ENCODE peak calls at places on chromosomes 12 and 14, in nine cellular contexts. F is lung, M is B cell, R is GM23338, U is mesothelial cell of epicardium, A is fibroblast of lung, J is ovary, T is left ventricle myocardium inferior, H is PC-3. V is an unnamed sample.

GRCh38 chr14:105173901-105174894 is 5.6 kb upstream of the JAG2 start:
- DNase-seq in F (no peak), M (peak), R (no peak), U (no peak), A (no peak), J (no peak), T (no peak), H (no peak), V (no peak)

GRCh38 chr12:121992059-121992879 is 29.4 kb upstream of the BCL7A start:
- DNase-seq in F (peak), M (peak), R (no peak), U (no peak), A (peak), J (no peak), T (no peak), H (peak), V (no peak)

GRCh38 chr14:54683882-54684794 is 117.2 kb downstream of the SAMD4A start:
- DNase-seq in F (no peak), M (no peak), R (peak), U (no peak), A (peak), J (peak), T (peak), H (peak), V (no peak)

GRCh38 chr12:111685322-111685810 is 390 bp downstream of the BRAP start:
- DNase-seq in F (no peak), M (no peak), R (no peak), U (no peak), A (peak), J (no peak), T (no peak), H (peak), V (no peak)

GRCh38 chr12:52285851-52286530 is 5.3 kb downstream of the KRT81 start:
- DNase-seq in F (no peak), M (no peak), R (no peak), U (no peak), A (no peak), J (no peak), T (no peak), H (peak), V (no peak)

GRCh38 chr12:51864701-51865469 is 16.4 kb upstream of the FIGNL2 start:
- DNase-seq in F (no peak), M (no peak), R (peak), U (no peak), A (no peak), J (no peak), T (no peak), H (no peak), V (no peak)

GRCh38 chr12:45907955-45908354 is 82.4 kb downstream of the SCAF11 start:
- DNase-seq in F (no peak), M (peak), R (no peak), U (no peak), A (no peak), J (no peak), T (no peak), H (no peak), V (no peak)

GRCh38 chr14:32354716-32355115 is 25.6 kb downstream of the AKAP6 start:
- DNase-seq in F (no peak), M (no peak), R (peak), U (no peak), A (no peak), J (no peak), T (peak), H (no peak), V (peak)

GRCh38 chr12:836952-837351 is 84.6 kb downstream of the WNK1 start:
- DNase-seq in F (no peak), M (no peak), R (no peak), U (no peak), A (no peak), J (no peak), T (no peak), H (no peak), V (no peak)

GRCh38 chr12:68198490-68199086 is 27.0 kb downstream of the IL26 start:
- DNase-seq in F (no peak), M (no peak), R (no peak), U (no peak), A (no peak), J (no peak), T (no peak), H (no peak), V (no peak)

GRCh38 chr14:35814371-35815005 is 5.4 kb upstream of the RALGAPA1 start:
- DNase-seq in F (peak), M (peak), R (peak), U (no peak), A (peak), J (no peak), T (no peak), H (peak), V (peak)

GRCh38 chr12:39798429-39798828 is 178.8 kb upstream of the ABCD2 start:
- DNase-seq in F (no peak), M (no peak), R (no peak), U (no peak), A (no peak), J (no peak), T (no peak), H (no peak), V (no peak)

GRCh38 chr14:100466111-100466856 is 120.9 kb downstream of the BEGAIN start:
- DNase-seq in F (no peak), M (no peak), R (peak), U (no peak), A (no peak), J (no peak), T (no peak), H (no peak), V (no peak)

GRCh38 chr12:120019942-120020341 is 30.9 kb downstream of the BICDL1 start:
- DNase-seq in F (no peak), M (no peak), R (no peak), U (no peak), A (no peak), J (no peak), T (no peak), H (no peak), V (no peak)

GRCh38 chr14:49989980-49990379 is 97.1 kb downstream of the ARF6 start:
- DNase-seq in F (no peak), M (no peak), R (no peak), U (no peak), A (no peak), J (no peak), T (no peak), H (no peak), V (no peak)

GRCh38 chr12:132812631-132813305 is 15.9 kb downstream of the GOLGA3 start:
- DNase-seq in F (no peak), M (no peak), R (no peak), U (no peak), A (peak), J (no peak), T (no peak), H (peak), V (no peak)

GRCh38 chr14:100871234-100872186 is 32.0 kb downstream of the RTL1 start:
- DNase-seq in F (no peak), M (no peak), R (no peak), U (no peak), A (peak), J (peak), T (peak), H (no peak), V (no peak)

GRCh38 chr14:24414077-24414476 is 15.3 kb downstream of the NYNRIN start:
- DNase-seq in F (no peak), M (no peak), R (no peak), U (no peak), A (no peak), J (no peak), T (no peak), H (no peak), V (no peak)

GRCh38 chr12:131087302-131087818 is 133.7 kb downstream of the ADGRD1 start:
- DNase-seq in F (no peak), M (no peak), R (no peak), U (peak), A (no peak), J (peak), T (no peak), H (no peak), V (no peak)

GRCh38 chr14:68791078-68791983 is 1.5 kb downstream of the ZFP36L1 start:
- DNase-seq in F (no peak), M (no peak), R (peak), U (no peak), A (peak), J (peak), T (no peak), H (peak), V (peak)

GRCh38 chr14:54347044-54347443 is 49.8 kb upstream of the CDKN3 start:
- DNase-seq in F (peak), M (no peak), R (peak), U (no peak), A (no peak), J (no peak), T (no peak), H (no peak), V (no peak)

GRCh38 chr14:92666251-92666650 is 82.2 kb downstream of the LGMN start:
- DNase-seq in F (no peak), M (no peak), R (no peak), U (no peak), A (no peak), J (no peak), T (no peak), H (no peak), V (no peak)

GRCh38 chr14:50971122-50971781 is 27.0 kb upstream of the PYGL start:
- DNase-seq in F (no peak), M (no peak), R (no peak), U (no peak), A (no peak), J (no peak), T (no peak), H (no peak), V (no peak)

GRCh38 chr12:110965574-110965973 is 45.2 kb upstream of the MYL2 start:
- DNase-seq in F (no peak), M (no peak), R (peak), U (no peak), A (no peak), J (no peak), T (no peak), H (no peak), V (no peak)

GRCh38 chr14:24368562-24369252 is 723 bp downstream of the NFATC4 start:
- DNase-seq in F (no peak), M (peak), R (peak), U (peak), A (peak), J (peak), T (peak), H (no peak), V (peak)

GRCh38 chr12:17062296-17063061 is 456.5 kb upstream of the LMO3 start:
- DNase-seq in F (no peak), M (no peak), R (no peak), U (no peak), A (no peak), J (no peak), T (no peak), H (peak), V (no peak)

GRCh38 chr12:7905071-7905470 is 30.9 kb downstream of the SLC2A3 start:
- DNase-seq in F (no peak), M (no peak), R (no peak), U (no peak), A (peak), J (no peak), T (no peak), H (peak), V (no peak)

GRCh38 chr14:101600336-101600890 is 39.1 kb downstream of the DIO3 start:
- DNase-seq in F (no peak), M (no peak), R (no peak), U (no peak), A (no peak), J (no peak), T (no peak), H (no peak), V (no peak)

GRCh38 chr14:75084513-75084912 is 15.1 kb downstream of the ZC2HC1C start:
- DNase-seq in F (no peak), M (no peak), R (no peak), U (no peak), A (no peak), J (no peak), T (no peak), H (peak), V (no peak)

GRCh38 chr12:106903241-106903950 is 52.3 kb upstream of the TMEM263 start:
- DNase-seq in F (peak), M (peak), R (peak), U (peak), A (peak), J (peak), T (peak), H (peak), V (peak)

GRCh38 chr14:75010472-75010871 is 7.8 kb downstream of the EIF2B2 start:
- DNase-seq in F (no peak), M (no peak), R (no peak), U (no peak), A (peak), J (no peak), T (no peak), H (no peak), V (no peak)

GRCh38 chr14:50040401-50040775 is 76.0 kb downstream of the VCPKMT start:
- DNase-seq in F (no peak), M (peak), R (no peak), U (no peak), A (peak), J (no peak), T (no peak), H (peak), V (no peak)

GRCh38 chr14:104604461-104605449 is at the start of gene TMEM179:
- DNase-seq in F (no peak), M (no peak), R (peak), U (peak), A (no peak), J (peak), T (no peak), H (peak), V (no peak)

GRCh38 chr14:22422238-22422637 is 166.8 kb downstream of the DAD1 start:
- DNase-seq in F (no peak), M (peak), R (no peak), U (no peak), A (no peak), J (no peak), T (no peak), H (no peak), V (no peak)

GRCh38 chr12:58901664-58902063 is 18.6 kb downstream of the LRIG3 start:
- DNase-seq in F (no peak), M (no peak), R (no peak), U (no peak), A (no peak), J (no peak), T (no peak), H (no peak), V (no peak)

GRCh38 chr12:113724703-113725556 is 241.2 kb downstream of the RBM19 start:
- DNase-seq in F (no peak), M (no peak), R (no peak), U (no peak), A (no peak), J (no peak), T (no peak), H (no peak), V (no peak)

GRCh38 chr12:3261782-3262359 is 184.7 kb downstream of the TSPAN9 start:
- DNase-seq in F (no peak), M (no peak), R (no peak), U (no peak), A (peak), J (no peak), T (no peak), H (no peak), V (no peak)

GRCh38 chr14:33259764-33260163 is 321.1 kb downstream of the NPAS3 start:
- DNase-seq in F (no peak), M (no peak), R (no peak), U (no peak), A (no peak), J (no peak), T (no peak), H (peak), V (no peak)

GRCh38 chr12:72282721-72283120 is 10.6 kb downstream of the TRHDE start:
- DNase-seq in F (no peak), M (no peak), R (peak), U (no peak), A (peak), J (no peak), T (no peak), H (peak), V (no peak)
- TF ChIP-seq CTCF in F (no peak), M (no peak), R (peak), U (no peak), A (peak), J (no peak), T (peak), H (peak), V (no peak)

GRCh38 chr14:103121846-103122577 is 1.2 kb upstream of the TNFAIP2 start:
- DNase-seq in F (peak), M (peak), R (peak), U (peak), A (peak), J (peak), T (peak), H (peak), V (peak)

GRCh38 chr14:103123634-103124500 is 606 bp downstream of the TNFAIP2 start:
- DNase-seq in F (peak), M (no peak), R (peak), U (peak), A (no peak), J (peak), T (peak), H (peak), V (peak)

GRCh38 chr14:103121161-103121845 is 2.0 kb upstream of the TNFAIP2 start:
- DNase-seq in F (peak), M (no peak), R (no peak), U (no peak), A (peak), J (no peak), T (peak), H (no peak), V (peak)

GRCh38 chr14:103123128-103123633 is at the start of gene TNFAIP2:
- DNase-seq in F (peak), M (peak), R (peak), U (no peak), A (no peak), J (no peak), T (peak), H (no peak), V (peak)

DNA sequence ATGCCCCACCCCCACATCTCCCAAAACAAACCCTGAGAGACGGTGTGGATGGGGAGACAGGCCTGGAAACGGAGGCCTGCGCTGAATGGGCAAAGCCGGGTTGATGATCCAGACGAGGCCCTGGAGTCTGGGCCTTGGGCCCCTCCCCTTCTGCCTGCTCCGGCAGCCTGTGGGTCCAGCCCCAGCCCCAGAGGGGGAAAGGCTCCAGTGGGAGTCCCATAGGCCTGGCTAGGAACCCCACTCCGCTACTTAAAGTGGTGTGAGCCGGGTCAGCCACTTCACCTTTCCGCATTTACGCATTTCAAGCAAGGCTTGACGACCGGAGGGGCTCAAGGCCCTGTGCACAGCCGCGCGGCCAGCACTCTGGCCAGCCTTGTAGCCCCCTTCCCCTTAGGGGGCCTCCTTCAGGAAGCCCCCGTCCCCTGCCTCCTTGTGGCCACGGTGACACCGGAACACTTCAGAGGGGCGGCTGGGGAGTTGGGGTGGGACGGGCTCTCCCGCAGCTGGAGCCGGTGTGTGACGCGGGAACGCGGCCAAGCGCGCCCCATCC is 608 bp upstream of the TNFAIP2 start:
- DNase-seq in F (no peak), M (no peak), R (no peak), U (no peak), A (no peak), J (no peak), T (peak), H (no peak), V (no peak)
- TF ChIP-seq CTCF in F (no peak), M (no peak), R (no peak), U (no peak), A (no peak), J (no peak), T (no peak), H (no peak), V (no peak)

DNA sequence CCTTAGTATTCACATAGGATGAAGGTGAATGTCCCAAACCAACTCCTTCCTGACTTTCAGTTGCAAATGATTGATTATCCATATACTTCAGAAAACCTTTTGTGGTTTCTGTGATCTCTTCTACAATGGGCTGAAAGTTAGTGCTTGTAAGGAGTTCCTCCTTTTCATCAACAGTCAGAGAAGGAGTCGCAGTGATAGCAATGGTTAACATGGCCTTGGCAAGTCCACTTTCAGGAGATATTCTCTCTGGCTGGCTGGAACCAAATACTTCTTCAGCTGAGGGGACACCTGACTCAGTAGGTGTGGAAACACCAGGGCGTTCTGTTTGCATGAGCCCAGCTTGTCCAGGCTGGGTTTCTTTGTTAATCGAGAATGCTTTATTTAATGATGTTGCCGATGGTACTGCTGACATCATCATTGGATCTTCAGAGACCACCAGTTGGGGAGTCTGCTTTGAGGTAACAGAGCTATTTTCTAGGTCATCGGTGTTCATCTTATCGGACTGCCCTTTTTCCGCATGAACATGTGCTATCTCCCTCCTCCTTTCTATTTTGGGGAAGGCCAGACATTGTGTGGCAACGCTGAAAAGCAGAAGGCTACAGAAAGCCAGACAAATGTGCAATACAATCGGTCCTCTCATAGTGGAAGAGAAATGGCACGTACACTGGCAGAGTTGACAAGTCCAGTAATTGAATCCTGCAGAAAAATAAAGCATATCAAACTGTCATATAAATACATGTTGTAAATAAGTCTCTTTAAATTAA is 13.1 kb downstream of the ARMH4 start:
- DNase-seq in F (no peak), M (no peak), R (no peak), U (no peak), A (no peak), J (no peak), T (no peak), H (no peak), V (no peak)
- TF ChIP-seq CTCF in F (no peak), M (no peak), R (no peak), U (no peak), A (no peak), J (no peak), T (no peak), H (no peak), V (no peak)

DNA sequence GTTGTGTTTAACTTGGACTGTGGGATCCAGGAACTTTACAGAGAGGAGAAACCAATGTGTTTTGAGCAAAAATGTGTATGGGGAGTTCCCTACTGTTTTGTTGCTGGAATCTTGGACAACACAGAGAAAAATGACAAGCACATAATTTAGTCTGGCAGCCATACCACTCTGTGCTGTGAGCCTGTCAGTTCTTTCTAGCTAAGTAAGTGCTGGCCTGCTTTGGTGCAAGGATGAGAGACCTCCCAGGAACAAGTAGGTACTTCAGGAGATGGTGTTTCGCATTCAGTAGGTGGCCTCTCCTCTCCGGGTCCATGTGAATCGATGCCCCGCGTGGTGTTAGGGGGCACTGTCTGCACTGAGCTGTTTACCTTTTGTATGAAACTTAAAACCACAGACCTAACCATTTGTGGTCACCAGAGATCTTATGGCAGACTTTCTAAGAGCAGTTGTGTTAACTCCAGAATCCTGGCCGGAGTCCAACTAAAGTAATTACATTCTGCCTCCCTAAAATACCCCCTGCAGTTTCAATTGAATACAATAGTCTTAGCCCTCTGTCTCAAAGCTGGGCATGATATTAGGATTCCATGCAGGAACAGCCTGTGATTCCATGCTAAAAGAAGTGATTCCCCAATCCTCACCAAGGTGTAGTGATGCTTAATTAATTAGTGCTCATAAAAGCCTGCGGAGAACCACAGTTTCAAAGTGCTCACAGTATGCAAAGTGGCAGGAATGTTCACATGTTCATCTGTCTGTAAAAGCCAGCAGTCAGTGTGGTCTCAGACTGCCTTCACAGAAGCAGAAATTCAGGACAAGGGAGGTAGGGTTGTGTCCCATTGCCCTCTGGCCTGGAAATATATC is 64.2 kb downstream of the LLPH start:
- DNase-seq in F (no peak), M (no peak), R (no peak), U (no peak), A (peak), J (no peak), T (no peak), H (no peak), V (no peak)
- TF ChIP-seq CTCF in F (no peak), M (no peak), R (no peak), U (no peak), A (no peak), J (no peak), T (no peak), H (no peak), V (no peak)

GRCh38 chr12:128531153-128531552 is 264.2 kb downstream of the TMEM132C start:
- DNase-seq in F (no peak), M (no peak), R (no peak), U (no peak), A (no peak), J (no peak), T (no peak), H (no peak), V (no peak)
- TF ChIP-seq CTCF in F (no peak), M (no peak), R (no peak), U (no peak), A (no peak), J (no peak), T (no peak), H (peak), V (no peak)

V was measured in heart left ventricle.